ENCODE peak calls at places on chromosome 15, in nine cellular contexts. A is GM06990, D is fibroblast of lung, G is hepatocyte, W is NB4, Y is transverse colon, B is IMR-90, S is astrocyte of the spinal cord, J is thyroid gland. V is an unnamed sample.

GRCh38 chr15:82999426-82999825 is 12.0 kb downstream of the C15orf40 start:
- DNase-seq in G (no peak), S (no peak), Y (no peak), J (no peak), W (no peak), B (no peak), A (no peak), D (no peak), V (no peak)

GRCh38 chr15:67998599-67999122 is 55.5 kb upstream of the PIAS1 start:
- DNase-seq in S (peak; percentile 14), W (no peak), A (no peak), G (no peak), B (peak; percentile 62), D (peak; percentile 57), Y (peak; percentile 79), J (peak; percentile 50), V (peak; percentile 30)

GRCh38 chr15:100439566-100439965 is 89.2 kb downstream of the CERS3 start:
- DNase-seq in J (no peak), W (no peak), S (no peak), A (no peak), G (no peak), Y (no peak), D (no peak), B (no peak), V (no peak)

GRCh38 chr15:69590932-69591524 is 138.4 kb downstream of the RPLP1 start:
- DNase-seq in S (no peak), G (no peak), D (no peak), W (no peak), J (peak; percentile 83), B (no peak), Y (no peak), A (no peak), V (no peak)

GRCh38 chr15:34185666-34186065 is 24.2 kb downstream of the KATNBL1 start:
- DNase-seq in A (no peak), Y (no peak), S (no peak), J (no peak), D (no peak), W (peak; percentile 36), B (no peak), G (no peak), V (no peak)

GRCh38 chr15:94225616-94226015 is 5.7 kb upstream of the MCTP2 start:
- DNase-seq in J (no peak), W (no peak), A (no peak), D (peak; percentile 34), S (no peak), B (peak; percentile 52), Y (no peak), G (no peak), V (no peak)

GRCh38 chr15:48370460-48370859 is 39.2 kb downstream of the DUT start:
- DNase-seq in D (peak; percentile 94), Y (no peak), J (no peak), B (peak; percentile 89), A (no peak), W (peak; percentile 4), S (peak; percentile 92), G (no peak), V (peak; percentile 86)

GRCh38 chr15:97189152-97189551 is 771.4 kb upstream of the ARRDC4 start:
- DNase-seq in W (no peak), D (peak; percentile 0), A (no peak), G (no peak), J (no peak), S (peak; percentile 4), Y (no peak), B (no peak), V (no peak)

GRCh38 chr15:58369261-58369699 is 62.5 kb upstream of the LIPC start:
- DNase-seq in A (no peak), S (peak; percentile 71), G (no peak), D (peak; percentile 93), W (no peak), J (peak; percentile 81), Y (no peak), B (peak; percentile 95), V (no peak)

GRCh38 chr15:26729581-26729980 is 43.3 kb downstream of the GABRB3 start:
- DNase-seq in G (no peak), A (no peak), S (no peak), W (no peak), D (no peak), B (no peak), J (no peak), Y (no peak), V (no peak)

GRCh38 chr15:62809106-62809967 is 233.2 kb upstream of the TPM1 start:
- DNase-seq in Y (no peak), G (no peak), S (peak; percentile 58), A (no peak), B (peak; percentile 88), W (no peak), J (no peak), D (peak; percentile 70), V (peak; percentile 42)

GRCh38 chr15:68412218-68412617 is 19.7 kb downstream of the ITGA11 start:
- DNase-seq in B (no peak), J (no peak), A (no peak), D (no peak), S (no peak), Y (no peak), G (no peak), W (no peak), V (no peak)

DNA sequence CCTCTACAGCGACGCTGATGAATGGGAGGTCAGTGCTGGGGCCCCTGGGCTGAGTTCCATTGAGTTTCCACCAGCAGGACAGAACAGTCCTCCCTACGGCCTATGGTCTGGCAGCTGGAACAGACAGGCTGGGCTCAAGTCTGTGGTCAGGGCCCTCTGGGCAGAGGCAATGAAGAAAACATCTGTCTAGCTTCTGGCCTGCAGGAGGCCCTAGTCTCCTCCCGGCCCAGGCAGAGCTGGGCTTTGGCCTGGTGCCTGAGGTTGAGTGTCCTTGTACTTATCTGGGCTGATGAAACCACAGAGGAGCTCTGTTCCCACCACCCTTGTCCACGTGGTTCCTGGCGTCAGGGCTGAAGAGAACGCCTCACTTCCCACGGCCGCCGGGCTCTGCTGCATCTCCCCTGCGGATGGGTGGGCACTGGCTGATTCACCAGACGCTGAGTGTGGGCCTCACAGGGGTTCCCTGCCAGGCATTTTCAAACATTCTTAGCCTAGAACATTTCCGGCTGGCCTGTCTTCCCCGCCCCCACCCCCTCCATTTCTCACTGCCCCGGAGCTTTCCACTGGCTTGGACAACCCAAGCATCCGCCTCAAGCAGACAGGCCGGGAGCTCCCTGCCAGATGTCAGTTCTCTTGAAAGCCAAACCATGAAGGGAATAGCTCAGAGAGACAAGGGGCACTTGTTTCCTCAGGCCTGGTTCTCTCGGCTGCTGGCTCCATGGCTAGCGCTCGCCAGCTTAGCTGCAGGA is 20.3 kb downstream of the PPCDC start:
- DNase-seq in B (peak; percentile 100), D (peak; percentile 99), S (peak; percentile 100), W (peak; percentile 90), G (peak; percentile 92), J (peak; percentile 99), Y (peak; percentile 91), A (peak; percentile 87), V (peak; percentile 100)
- TF ChIP-seq CTCF in B (peak; percentile 74), D (peak; percentile 40), S (peak; percentile 67), W (peak; percentile 41), G (peak; percentile 48), J (peak; percentile 77), Y (peak; percentile 13), A (peak; percentile 58), V (peak; percentile 68)

DNA sequence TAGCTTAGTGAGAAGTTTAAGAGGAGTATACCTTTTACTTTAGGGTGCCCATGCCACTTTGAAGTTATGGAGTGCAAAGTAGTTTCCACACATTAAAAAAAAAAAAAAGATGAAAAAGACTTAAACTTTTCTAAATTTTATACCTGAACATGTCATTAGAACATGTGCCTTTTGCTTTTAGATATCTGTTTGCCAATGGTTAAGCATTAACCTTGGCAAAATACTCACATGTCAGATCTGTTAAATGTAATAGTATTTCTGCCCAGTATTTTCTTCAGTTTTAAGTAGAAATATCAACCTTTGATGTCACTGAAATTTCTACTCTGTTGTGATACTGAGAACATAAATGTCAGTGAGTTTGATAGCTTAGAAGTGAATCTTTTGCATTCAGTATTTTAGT is 12.2 kb downstream of the ZFAND6 start:
- DNase-seq in B (no peak), Y (no peak), G (no peak), D (no peak), S (no peak), J (no peak), W (no peak), A (no peak), V (no peak)
- H3K4me3 ChIP-seq in B (no peak overlapping the region), Y (no peak overlapping the region), G (peak overlapping the region; percentile 13), D (peak overlapping the region; percentile 59), S (no peak overlapping the region), J (no peak overlapping the region), W (peak overlapping the region; percentile 65), A (no peak overlapping the region), V (no peak overlapping the region)

GRCh38 chr15:91605576-91605975 is 247.9 kb upstream of the SLCO3A1 start:
- DNase-seq in J (no peak), G (no peak), S (no peak), A (no peak), W (no peak), D (no peak), Y (no peak), B (no peak), V (no peak)
- TF ChIP-seq CTCF in J (no peak), G (no peak), S (no peak), A (no peak), W (no peak), D (no peak), Y (no peak), B (no peak), V (no peak)

DNA sequence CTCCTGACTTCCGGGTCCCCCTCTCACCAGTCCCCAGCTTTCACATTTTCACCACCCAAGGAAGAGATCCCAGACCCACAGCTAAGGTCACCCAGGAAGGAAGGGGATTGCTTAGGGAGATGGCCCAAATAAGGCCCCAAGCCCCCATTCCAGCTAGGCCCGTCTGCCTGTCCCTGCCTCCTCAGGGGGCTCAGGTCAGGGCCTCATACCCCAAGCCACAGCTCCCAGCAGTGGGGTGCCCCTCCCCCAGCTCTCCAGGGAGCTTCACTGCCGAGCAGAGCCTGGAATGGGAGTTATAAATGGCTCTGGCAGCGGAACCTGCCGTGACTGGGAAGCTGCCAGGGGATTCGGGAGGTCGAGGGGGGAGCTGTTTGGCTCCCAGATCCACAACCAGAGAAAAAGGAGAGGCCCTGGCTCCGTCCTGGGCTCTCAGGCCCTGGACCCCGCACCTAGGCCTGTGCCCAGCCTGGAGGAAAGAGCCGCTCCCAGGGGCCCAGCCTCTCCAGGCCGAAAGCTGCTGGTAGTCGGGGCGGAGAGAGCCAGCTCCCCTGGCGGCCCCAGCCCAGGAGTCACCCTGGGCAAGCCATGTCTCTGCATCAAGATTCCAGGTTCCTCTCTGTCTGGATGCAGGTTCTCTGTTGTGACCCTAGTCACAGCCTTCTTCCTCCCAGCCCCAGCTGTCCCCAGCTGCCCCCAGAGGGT is 550 bp downstream of the CCDC9B start:
- DNase-seq in S (peak; percentile 71), Y (peak; percentile 76), J (peak; percentile 94), B (peak; percentile 73), D (peak; percentile 81), W (no peak), G (peak; percentile 65), A (no peak), V (peak; percentile 71)
- H3K4me3 ChIP-seq in S (peak overlapping the region; percentile 49), Y (peak overlapping the region; percentile 33), J (peak overlapping the region; percentile 52), B (peak overlapping the region; percentile 45), D (peak overlapping the region; percentile 77), W (no peak overlapping the region), G (no peak overlapping the region), A (no peak overlapping the region), V (peak overlapping the region; percentile 51)